ENCODE peak calls at places on chromosomes 4 and X, in six cellular contexts. I is WTC11, B is brain microvascular endothelial cell, U is neuronal stem cell, D is lower leg skin, Y is Daoy. P is an unnamed sample.

GRCh38 chrX:132413459-132413858 is 75.4 kb downstream of the MBNL3 start:
- DNase-seq in I (peak), B (no peak), U (no peak), D (no peak), Y (no peak), P (peak)

GRCh38 chr4:98794565-98795205 is 134.2 kb downstream of the EIF4E start:
- DNase-seq in I (no peak), B (peak), U (no peak), D (no peak), Y (peak), P (no peak)

GRCh38 chr4:34953145-34953799 is 1291.0 kb downstream of the ARAP2 start:
- DNase-seq in I (peak), B (no peak), U (no peak), D (no peak), Y (peak), P (peak)

GRCh38 chrX:152907084-152907651 is 9.3 kb downstream of the ZNF185 start:
- DNase-seq in I (peak), B (peak), U (peak), D (no peak), Y (no peak), P (peak)

GRCh38 chrX:150086371-150086770 is 148.1 kb upstream of the EOLA2 start:
- DNase-seq in I (no peak), B (no peak), U (no peak), D (no peak), Y (no peak), P (no peak)

GRCh38 chr4:137934921-137935320 is 307.2 kb downstream of the SLC7A11 start:
- DNase-seq in I (no peak), B (no peak), U (no peak), D (no peak), Y (no peak), P (peak)

GRCh38 chr4:93334003-93334402 is 494.6 kb upstream of the ATOH1 start:
- DNase-seq in I (no peak), B (no peak), U (no peak), D (no peak), Y (no peak), P (no peak)

GRCh38 chr4:42560465-42560864 is 96.4 kb downstream of the ATP8A1 start:
- DNase-seq in I (no peak), B (no peak), U (no peak), D (no peak), Y (no peak), P (no peak)

GRCh38 chr4:5942947-5943346 is 50.1 kb upstream of the CRMP1 start:
- DNase-seq in I (no peak), B (no peak), U (no peak), D (no peak), Y (no peak), P (no peak)

GRCh38 chr4:26566027-26566578 is 17.8 kb upstream of the TBC1D19 start:
- DNase-seq in I (no peak), B (no peak), U (no peak), D (no peak), Y (no peak), P (no peak)

GRCh38 chr4:26474551-26474950 is 15.7 kb downstream of the CCKAR start:
- DNase-seq in I (no peak), B (no peak), U (no peak), D (peak), Y (no peak), P (no peak)

GRCh38 chr4:15525080-15525479 is 55.4 kb downstream of the CC2D2A start:
- DNase-seq in I (no peak), B (no peak), U (no peak), D (no peak), Y (no peak), P (no peak)

GRCh38 chr4:104524591-104524990 is 29.9 kb upstream of the CXXC4 start:
- DNase-seq in I (no peak), B (peak), U (no peak), D (no peak), Y (peak), P (no peak)

GRCh38 chrX:122219735-122220134 is 964.3 kb upstream of the GRIA3 start:
- DNase-seq in I (no peak), B (no peak), U (no peak), D (no peak), Y (no peak), P (no peak)

GRCh38 chrX:21840199-21840557 is 761 bp downstream of the MBTPS2 start:
- DNase-seq in I (no peak), B (no peak), U (no peak), D (no peak), Y (no peak), P (no peak)

GRCh38 chr4:81030617-81031388 is at the start of gene BMP3:
- DNase-seq in I (peak), B (no peak), U (peak), D (no peak), Y (peak), P (peak)

GRCh38 chr4:109691411-109691920 is 11.8 kb downstream of the CASP6 start:
- DNase-seq in I (no peak), B (no peak), U (no peak), D (no peak), Y (no peak), P (no peak)

GRCh38 chrX:37873220-37873619 is 25.8 kb upstream of the DYNLT3 start:
- DNase-seq in I (no peak), B (no peak), U (no peak), D (no peak), Y (no peak), P (no peak)

GRCh38 chrX:18548996-18549395 is 122.9 kb downstream of the RS1 start:
- DNase-seq in I (no peak), B (no peak), U (no peak), D (no peak), Y (no peak), P (no peak)

GRCh38 chr4:102585329-102585728 is 84.2 kb downstream of the NFKB1 start:
- DNase-seq in I (no peak), B (no peak), U (no peak), D (no peak), Y (no peak), P (no peak)

GRCh38 chr4:39181905-39182638 is at the start of gene WDR19:
- DNase-seq in I (peak), B (peak), U (peak), D (peak), Y (peak), P (peak)

GRCh38 chr4:183360161-183360919 is 38.1 kb upstream of the CLDN24 start:
- DNase-seq in I (no peak), B (peak), U (no peak), D (no peak), Y (no peak), P (no peak)

GRCh38 chrX:24498181-24498580 is 33.1 kb downstream of the PDK3 start:
- DNase-seq in I (no peak), B (peak), U (peak), D (no peak), Y (peak), P (peak)

GRCh38 chr4:33628296-33628695 is 2616.0 kb downstream of the ARAP2 start:
- DNase-seq in I (no peak), B (no peak), U (no peak), D (no peak), Y (no peak), P (no peak)

GRCh38 chr4:181671672-181672071 is 571.5 kb upstream of the TENM3 start:
- DNase-seq in I (no peak), B (no peak), U (no peak), D (no peak), Y (no peak), P (no peak)

GRCh38 chr4:139656614-139657486 is 8.8 kb upstream of the MGST2 start:
- DNase-seq in I (peak), B (peak), U (peak), D (no peak), Y (peak), P (peak)

GRCh38 chrX:134183665-134184064 is 53.3 kb upstream of the CCDC160 start:
- DNase-seq in I (no peak), B (no peak), U (no peak), D (no peak), Y (no peak), P (peak)

GRCh38 chr4:30821891-30822612 is 101.9 kb downstream of the PCDH7 start:
- DNase-seq in I (no peak), B (peak), U (no peak), D (no peak), Y (no peak), P (no peak)

GRCh38 chrX:100449696-100450606 is 39.9 kb upstream of the PCDH19 start:
- DNase-seq in I (no peak), B (no peak), U (no peak), D (no peak), Y (peak), P (no peak)

GRCh38 chr4:181261279-181261678 is 981.9 kb upstream of the TENM3 start:
- DNase-seq in I (no peak), B (peak), U (peak), D (no peak), Y (peak), P (peak)

GRCh38 chrX:27008486-27008885 is 454.7 kb downstream of the PPP4R3C start:
- DNase-seq in I (no peak), B (no peak), U (no peak), D (no peak), Y (no peak), P (peak)

GRCh38 chrX:31319586-31319985 is 247.7 kb upstream of the FTHL17 start:
- DNase-seq in I (no peak), B (peak), U (no peak), D (no peak), Y (no peak), P (no peak)

GRCh38 chr4:27048350-27049100 is 187.9 kb downstream of the STIM2 start:
- DNase-seq in I (no peak), B (peak), U (peak), D (peak), Y (no peak), P (peak)

GRCh38 chr4:123398803-123399637 is 2.4 kb downstream of the SPRY1 start:
- DNase-seq in I (peak), B (peak), U (peak), D (peak), Y (peak), P (peak)

GRCh38 chr4:26992657-26993361 is 132.2 kb downstream of the STIM2 start:
- DNase-seq in I (no peak), B (peak), U (no peak), D (no peak), Y (peak), P (no peak)

GRCh38 chrX:119990995-119991787 is 47.6 kb upstream of the NKAP start:
- DNase-seq in I (peak), B (no peak), U (no peak), D (no peak), Y (peak), P (peak)

GRCh38 chr4:15001248-15001824 is 945 bp upstream of the CPEB2 start:
- DNase-seq in I (peak), B (peak), U (peak), D (peak), Y (peak), P (peak)